ENCODE peak calls at places on chromosomes 5 and 9, in six cellular contexts. One of them, this sample, is unnamed.
A peak's percentile ranks its signal among the peaks of the same experiment; 100 is the strongest.

GRCh38 chr9:2824564-2824963 is 19.3 kb downstream of the PUM3 start:
- DNase-seq in cardiac muscle cell: no peak
- DNase-seq in tibial artery: no peak
- DNase-seq in WERI-Rb-1: peak; percentile 27
- DNase-seq in effector memory CD4-positive, alpha-beta T cell: no peak
- DNase-seq in CD8-positive, alpha-beta T cell: no peak
- DNase-seq in this sample: peak; percentile 41

GRCh38 chr5:15446552-15446951 is 53.4 kb upstream of the FBXL7 start:
- DNase-seq in tibial artery: no peak
- DNase-seq in effector memory CD4-positive, alpha-beta T cell: no peak
- DNase-seq in cardiac muscle cell: peak; percentile 69
- DNase-seq in WERI-Rb-1: no peak
- DNase-seq in CD8-positive, alpha-beta T cell: no peak
- DNase-seq in this sample: no peak

GRCh38 chr9:130448035-130448624 is 3.4 kb downstream of the ASS1 start:
- DNase-seq in effector memory CD4-positive, alpha-beta T cell: no peak
- DNase-seq in tibial artery: no peak
- DNase-seq in CD8-positive, alpha-beta T cell: no peak
- DNase-seq in WERI-Rb-1: peak; percentile 78
- DNase-seq in cardiac muscle cell: peak; percentile 56
- DNase-seq in this sample: no peak

GRCh38 chr9:23638837-23639426 is 187.1 kb downstream of the ELAVL2 start:
- DNase-seq in cardiac muscle cell: no peak
- DNase-seq in effector memory CD4-positive, alpha-beta T cell: no peak
- DNase-seq in WERI-Rb-1: no peak
- DNase-seq in tibial artery: no peak
- DNase-seq in CD8-positive, alpha-beta T cell: no peak
- DNase-seq in this sample: no peak

GRCh38 chr5:161676109-161676508 is 9.4 kb upstream of the GABRA6 start:
- DNase-seq in WERI-Rb-1: no peak
- DNase-seq in tibial artery: no peak
- DNase-seq in cardiac muscle cell: no peak
- DNase-seq in CD8-positive, alpha-beta T cell: no peak
- DNase-seq in effector memory CD4-positive, alpha-beta T cell: no peak
- DNase-seq in this sample: peak; percentile 22

GRCh38 chr9:20618361-20618799 is 3.9 kb downstream of the MLLT3 start:
- DNase-seq in effector memory CD4-positive, alpha-beta T cell: no peak
- DNase-seq in WERI-Rb-1: no peak
- DNase-seq in CD8-positive, alpha-beta T cell: no peak
- DNase-seq in tibial artery: no peak
- DNase-seq in cardiac muscle cell: peak; percentile 81
- DNase-seq in this sample: no peak

GRCh38 chr5:7271728-7272127 is 124.2 kb upstream of the ADCY2 start:
- DNase-seq in WERI-Rb-1: no peak
- DNase-seq in cardiac muscle cell: no peak
- DNase-seq in tibial artery: no peak
- DNase-seq in CD8-positive, alpha-beta T cell: no peak
- DNase-seq in effector memory CD4-positive, alpha-beta T cell: no peak
- DNase-seq in this sample: no peak

GRCh38 chr9:33649463-33649862 is 125.4 kb downstream of the ANKRD18B start:
- DNase-seq in CD8-positive, alpha-beta T cell: no peak
- DNase-seq in WERI-Rb-1: no peak
- DNase-seq in tibial artery: no peak
- DNase-seq in effector memory CD4-positive, alpha-beta T cell: no peak
- DNase-seq in cardiac muscle cell: no peak
- DNase-seq in this sample: no peak

GRCh38 chr5:147504535-147504934 is 5.3 kb downstream of the DPYSL3 start:
- DNase-seq in WERI-Rb-1: no peak
- DNase-seq in tibial artery: no peak
- DNase-seq in cardiac muscle cell: no peak
- DNase-seq in effector memory CD4-positive, alpha-beta T cell: no peak
- DNase-seq in CD8-positive, alpha-beta T cell: no peak
- DNase-seq in this sample: no peak

GRCh38 chr9:79201641-79202040 is 370.1 kb upstream of the TLE4 start:
- DNase-seq in WERI-Rb-1: no peak
- DNase-seq in tibial artery: no peak
- DNase-seq in cardiac muscle cell: no peak
- DNase-seq in CD8-positive, alpha-beta T cell: no peak
- DNase-seq in effector memory CD4-positive, alpha-beta T cell: no peak
- DNase-seq in this sample: no peak

GRCh38 chr5:143244000-143244736 is 159.3 kb downstream of the NR3C1 start:
- DNase-seq in effector memory CD4-positive, alpha-beta T cell: no peak
- DNase-seq in WERI-Rb-1: no peak
- DNase-seq in CD8-positive, alpha-beta T cell: no peak
- DNase-seq in tibial artery: peak; percentile 85
- DNase-seq in cardiac muscle cell: peak; percentile 97
- DNase-seq in this sample: no peak

GRCh38 chr5:177963966-177964365 is 32.1 kb downstream of the PROP1 start:
- DNase-seq in WERI-Rb-1: no peak
- DNase-seq in effector memory CD4-positive, alpha-beta T cell: no peak
- DNase-seq in tibial artery: no peak
- DNase-seq in CD8-positive, alpha-beta T cell: no peak
- DNase-seq in cardiac muscle cell: no peak
- DNase-seq in this sample: peak; percentile 11

GRCh38 chr9:127838375-127839078 is 15.9 kb downstream of the ENG start:
- DNase-seq in CD8-positive, alpha-beta T cell: no peak
- DNase-seq in WERI-Rb-1: no peak
- DNase-seq in effector memory CD4-positive, alpha-beta T cell: no peak
- DNase-seq in tibial artery: peak; percentile 90
- DNase-seq in cardiac muscle cell: peak; percentile 94
- DNase-seq in this sample: peak; percentile 66

GRCh38 chr9:80326105-80326504 is 754.3 kb downstream of the TLE4 start:
- DNase-seq in effector memory CD4-positive, alpha-beta T cell: no peak
- DNase-seq in CD8-positive, alpha-beta T cell: no peak
- DNase-seq in tibial artery: no peak
- DNase-seq in cardiac muscle cell: no peak
- DNase-seq in WERI-Rb-1: no peak
- DNase-seq in this sample: no peak

GRCh38 chr9:130921483-130921806 is 17.6 kb downstream of the FIBCD1 start:
- DNase-seq in CD8-positive, alpha-beta T cell: no peak
- DNase-seq in WERI-Rb-1: peak; percentile 77
- DNase-seq in effector memory CD4-positive, alpha-beta T cell: no peak
- DNase-seq in tibial artery: no peak
- DNase-seq in cardiac muscle cell: no peak
- DNase-seq in this sample: no peak

GRCh38 chr5:58459276-58459859 is 518 bp downstream of the PLK2 start:
- DNase-seq in effector memory CD4-positive, alpha-beta T cell: no peak
- DNase-seq in WERI-Rb-1: no peak
- DNase-seq in tibial artery: no peak
- DNase-seq in cardiac muscle cell: peak; percentile 57
- DNase-seq in CD8-positive, alpha-beta T cell: peak; percentile 18
- DNase-seq in this sample: no peak

GRCh38 chr5:149063017-149063687 is at the start of gene SH3TC2:
- DNase-seq in effector memory CD4-positive, alpha-beta T cell: no peak
- DNase-seq in WERI-Rb-1: no peak
- DNase-seq in cardiac muscle cell: peak; percentile 77
- DNase-seq in CD8-positive, alpha-beta T cell: no peak
- DNase-seq in tibial artery: no peak
- DNase-seq in this sample: peak; percentile 84

GRCh38 chr9:131728961-131729360 is 10.9 kb downstream of the RAPGEF1 start:
- DNase-seq in WERI-Rb-1: peak; percentile 67
- DNase-seq in CD8-positive, alpha-beta T cell: peak; percentile 71
- DNase-seq in effector memory CD4-positive, alpha-beta T cell: peak; percentile 69
- DNase-seq in cardiac muscle cell: no peak
- DNase-seq in tibial artery: no peak
- DNase-seq in this sample: no peak

GRCh38 chr9:15525958-15526357 is 15.2 kb upstream of the PSIP1 start:
- DNase-seq in WERI-Rb-1: no peak
- DNase-seq in CD8-positive, alpha-beta T cell: no peak
- DNase-seq in cardiac muscle cell: no peak
- DNase-seq in tibial artery: no peak
- DNase-seq in effector memory CD4-positive, alpha-beta T cell: no peak
- DNase-seq in this sample: no peak

GRCh38 chr5:111299067-111299481 is 74.9 kb downstream of the CAMK4 start:
- DNase-seq in WERI-Rb-1: no peak
- DNase-seq in CD8-positive, alpha-beta T cell: no peak
- DNase-seq in effector memory CD4-positive, alpha-beta T cell: no peak
- DNase-seq in cardiac muscle cell: peak; percentile 15
- DNase-seq in tibial artery: no peak
- DNase-seq in this sample: no peak

GRCh38 chr5:68424799-68425537 is 209.4 kb downstream of the PIK3R1 start:
- DNase-seq in WERI-Rb-1: peak; percentile 18
- DNase-seq in effector memory CD4-positive, alpha-beta T cell: no peak
- DNase-seq in tibial artery: no peak
- DNase-seq in cardiac muscle cell: peak; percentile 48
- DNase-seq in CD8-positive, alpha-beta T cell: peak; percentile 9
- DNase-seq in this sample: no peak

GRCh38 chr9:134658378-134658955 is 16.9 kb downstream of the COL5A1 start:
- DNase-seq in WERI-Rb-1: peak; percentile 57
- DNase-seq in tibial artery: peak; percentile 60
- DNase-seq in cardiac muscle cell: no peak
- DNase-seq in CD8-positive, alpha-beta T cell: no peak
- DNase-seq in effector memory CD4-positive, alpha-beta T cell: no peak
- DNase-seq in this sample: peak; percentile 80

GRCh38 chr9:86867658-86868313 is 79.5 kb downstream of the GAS1 start:
- DNase-seq in cardiac muscle cell: peak; percentile 37
- DNase-seq in CD8-positive, alpha-beta T cell: no peak
- DNase-seq in tibial artery: no peak
- DNase-seq in effector memory CD4-positive, alpha-beta T cell: no peak
- DNase-seq in WERI-Rb-1: no peak
- DNase-seq in this sample: no peak

GRCh38 chr5:132246806-132247205 is 10.7 kb upstream of the PDLIM4 start:
- DNase-seq in effector memory CD4-positive, alpha-beta T cell: no peak
- DNase-seq in WERI-Rb-1: no peak
- DNase-seq in cardiac muscle cell: no peak
- DNase-seq in tibial artery: no peak
- DNase-seq in CD8-positive, alpha-beta T cell: no peak
- DNase-seq in this sample: no peak

DNA sequence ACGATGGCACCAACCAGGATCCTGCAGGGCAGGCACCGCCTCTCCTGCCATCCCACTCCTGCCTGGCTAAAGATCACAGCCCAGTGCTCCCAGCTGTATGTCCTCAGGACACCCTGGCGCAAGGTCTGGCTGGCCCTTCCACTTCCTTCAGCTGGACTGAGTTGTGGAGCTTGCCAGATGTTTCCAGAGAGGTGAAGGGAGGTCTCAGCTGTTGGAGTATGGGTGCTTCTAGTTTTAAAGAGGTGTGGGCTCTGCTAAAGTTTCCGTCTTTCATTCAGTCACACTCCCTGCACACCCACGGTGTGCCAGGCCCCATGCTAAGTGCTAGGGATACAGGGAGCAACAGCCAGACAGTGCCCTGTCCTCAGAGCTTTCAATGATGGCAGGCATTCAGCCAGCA is 34.1 kb downstream of the C5orf15 start:
- DNase-seq in effector memory CD4-positive, alpha-beta T cell: no peak
- DNase-seq in cardiac muscle cell: no peak
- DNase-seq in tibial artery: no peak
- DNase-seq in CD8-positive, alpha-beta T cell: no peak
- DNase-seq in WERI-Rb-1: no peak
- DNase-seq in this sample: no peak
- H3K4me3 ChIP-seq in effector memory CD4-positive, alpha-beta T cell: no peak overlapping the region
- H3K4me3 ChIP-seq in cardiac muscle cell: no peak overlapping the region
- H3K4me3 ChIP-seq in tibial artery: no peak overlapping the region
- H3K4me3 ChIP-seq in CD8-positive, alpha-beta T cell: no peak overlapping the region
- H3K4me3 ChIP-seq in WERI-Rb-1: no peak overlapping the region
- H3K4me3 ChIP-seq in this sample: no peak overlapping the region

GRCh38 chr9:109904666-109905065 is 124.7 kb downstream of the PALM2AKAP2 start:
- DNase-seq in WERI-Rb-1: no peak
- DNase-seq in effector memory CD4-positive, alpha-beta T cell: no peak
- DNase-seq in cardiac muscle cell: no peak
- DNase-seq in tibial artery: no peak
- DNase-seq in CD8-positive, alpha-beta T cell: no peak
- DNase-seq in this sample: no peak
- H3K27me3 ChIP-seq in WERI-Rb-1: peaks cover 4% of the 10 kb centered on the region
- H3K27me3 ChIP-seq in effector memory CD4-positive, alpha-beta T cell: no peaks in the 10 kb centered on the region
- H3K27me3 ChIP-seq in cardiac muscle cell: no peaks in the 10 kb centered on the region
- H3K27me3 ChIP-seq in tibial artery: no peaks in the 10 kb centered on the region
- H3K27me3 ChIP-seq in CD8-positive, alpha-beta T cell: no peaks in the 10 kb centered on the region
- H3K27me3 ChIP-seq in this sample: no peaks in the 10 kb centered on the region

GRCh38 chr9:136832581-136832980 is 9.7 kb upstream of the AJM1 start:
- DNase-seq in effector memory CD4-positive, alpha-beta T cell: no peak
- DNase-seq in CD8-positive, alpha-beta T cell: no peak
- DNase-seq in tibial artery: no peak
- DNase-seq in WERI-Rb-1: no peak
- DNase-seq in cardiac muscle cell: no peak
- DNase-seq in this sample: no peak

GRCh38 chr9:136831002-136831719 is 11.1 kb upstream of the AJM1 start:
- DNase-seq in WERI-Rb-1: no peak
- DNase-seq in effector memory CD4-positive, alpha-beta T cell: no peak
- DNase-seq in tibial artery: peak; percentile 51
- DNase-seq in CD8-positive, alpha-beta T cell: no peak
- DNase-seq in cardiac muscle cell: no peak
- DNase-seq in this sample: no peak

GRCh38 chr9:136833381-136834142 is 8.7 kb upstream of the AJM1 start:
- DNase-seq in WERI-Rb-1: no peak
- DNase-seq in CD8-positive, alpha-beta T cell: no peak
- DNase-seq in effector memory CD4-positive, alpha-beta T cell: no peak
- DNase-seq in tibial artery: no peak
- DNase-seq in cardiac muscle cell: no peak
- DNase-seq in this sample: no peak

GRCh38 chr9:136829981-136830885 is 12.0 kb upstream of the AJM1 start:
- DNase-seq in WERI-Rb-1: no peak
- DNase-seq in cardiac muscle cell: no peak
- DNase-seq in CD8-positive, alpha-beta T cell: no peak
- DNase-seq in tibial artery: peak; percentile 68
- DNase-seq in effector memory CD4-positive, alpha-beta T cell: no peak
- DNase-seq in this sample: no peak

GRCh38 chr9:136831720-136832104 is 10.6 kb upstream of the AJM1 start:
- DNase-seq in effector memory CD4-positive, alpha-beta T cell: no peak
- DNase-seq in WERI-Rb-1: no peak
- DNase-seq in cardiac muscle cell: no peak
- DNase-seq in tibial artery: peak; percentile 65
- DNase-seq in CD8-positive, alpha-beta T cell: no peak
- DNase-seq in this sample: no peak
- H3K36me3 ChIP-seq in effector memory CD4-positive, alpha-beta T cell: peaks cover 38% of the 10 kb centered on the region
- H3K36me3 ChIP-seq in WERI-Rb-1: peaks cover 83% of the 10 kb centered on the region
- H3K36me3 ChIP-seq in cardiac muscle cell: peaks cover 25% of the 10 kb centered on the region
- H3K36me3 ChIP-seq in tibial artery: peaks cover 89% of the 10 kb centered on the region
- H3K36me3 ChIP-seq in CD8-positive, alpha-beta T cell: no peaks in the 10 kb centered on the region
- H3K36me3 ChIP-seq in this sample: peaks cover 25% of the 10 kb centered on the region

DNA sequence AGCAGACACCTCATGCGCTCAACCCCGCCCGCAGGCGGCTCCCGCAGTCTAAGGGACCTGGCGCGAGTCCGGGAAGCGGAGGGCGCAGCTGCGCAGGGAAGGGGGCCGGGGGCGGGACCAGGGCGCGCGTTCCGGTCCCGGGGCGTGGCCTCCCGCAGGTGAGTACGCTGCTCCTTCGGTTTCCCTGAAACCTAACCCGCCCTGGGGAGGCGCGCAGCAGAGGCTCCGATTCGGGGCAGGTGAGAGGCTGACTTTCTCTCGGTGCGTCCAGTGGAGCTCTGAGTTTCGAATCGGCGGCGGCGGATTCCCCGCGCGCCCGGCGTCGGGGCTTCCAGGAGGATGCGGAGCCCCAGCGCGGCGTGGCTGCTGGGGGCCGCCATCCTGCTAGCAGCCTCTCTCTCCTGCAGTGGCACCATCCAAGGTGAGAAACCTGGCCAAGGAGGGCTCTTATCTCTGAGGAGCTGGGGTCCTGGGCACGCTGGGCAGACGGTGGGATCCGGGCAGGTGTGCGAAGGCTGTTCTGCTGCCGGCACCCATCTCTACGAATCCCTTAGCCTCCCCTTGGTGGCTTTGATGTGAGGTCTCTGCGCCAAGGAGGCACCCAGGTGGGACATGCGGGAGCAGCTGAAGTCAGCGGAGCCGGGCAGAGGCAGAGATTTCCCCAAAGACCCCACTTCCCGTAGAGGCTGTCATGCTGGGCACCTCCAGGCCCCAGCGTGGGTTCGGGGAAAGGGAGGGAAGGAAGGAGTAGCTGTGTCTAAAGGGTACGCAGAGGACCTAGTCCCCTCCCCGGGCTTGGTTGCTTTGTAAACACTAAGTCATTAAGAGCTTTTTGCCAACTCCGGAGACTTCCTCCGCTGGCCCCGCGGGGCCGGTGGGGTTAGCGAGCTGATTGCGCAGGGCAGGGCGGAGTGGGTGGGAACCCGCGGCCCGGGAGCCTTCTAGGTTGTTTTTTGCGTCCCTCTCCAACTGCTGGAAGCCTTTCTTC is at the start of gene F2RL1:
- DNase-seq in WERI-Rb-1: peak; percentile 85
- DNase-seq in tibial artery: peak; percentile 66
- DNase-seq in CD8-positive, alpha-beta T cell: peak; percentile 57
- DNase-seq in cardiac muscle cell: peak; percentile 70
- DNase-seq in effector memory CD4-positive, alpha-beta T cell: peak; percentile 52
- DNase-seq in this sample: peak; percentile 97
- H3K4me3 ChIP-seq in WERI-Rb-1: peak within 1 kb of the TSS; percentile 54
- H3K4me3 ChIP-seq in tibial artery: peak within 1 kb of the TSS; percentile 46
- H3K4me3 ChIP-seq in CD8-positive, alpha-beta T cell: peak within 1 kb of the TSS; percentile 66
- H3K4me3 ChIP-seq in cardiac muscle cell: peak within 1 kb of the TSS; percentile 34
- H3K4me3 ChIP-seq in effector memory CD4-positive, alpha-beta T cell: peak within 1 kb of the TSS; percentile 83
- H3K4me3 ChIP-seq in this sample: peak within 1 kb of the TSS; percentile 90

This sample was measured in H7.